ENCODE peak calls at places on chromosomes 6 and 20, in four cellular contexts. G is retina, R is MV-4-11, P is esophagus squamous epithelium. H is an unnamed sample.
A peak's percentile ranks its signal among the peaks of the same experiment; 100 is the strongest.

GRCh38 chr20:52746190-52746589 is 226.0 kb upstream of the TSHZ2 start:
- DNase-seq in G (no peak), R (no peak), P (no peak), H (no peak)

GRCh38 chr6:119148102-119148824 is 69.8 kb upstream of the FAM184A start:
- DNase-seq in G (peak; percentile 84), R (peak; percentile 59), P (no peak), H (peak; percentile 65)

GRCh38 chr6:24908555-24908954 is 27.2 kb downstream of the RIPOR2 start:
- DNase-seq in G (peak; percentile 36), R (no peak), P (no peak), H (no peak)

GRCh38 chr20:51022803-51023616 is at the start of gene KCNG1:
- DNase-seq in G (peak; percentile 82), R (peak; percentile 60), P (no peak), H (no peak)

GRCh38 chr6:118284736-118285360 is 263.2 kb upstream of the PLN start:
- DNase-seq in G (no peak), R (no peak), P (no peak), H (peak; percentile 8)

GRCh38 chr6:110552076-110552475 is 75.7 kb upstream of the SLC22A16 start:
- DNase-seq in G (no peak), R (no peak), P (no peak), H (no peak)

GRCh38 chr6:101597711-101598110 is 204.2 kb downstream of the GRIK2 start:
- DNase-seq in G (no peak), R (no peak), P (no peak), H (no peak)

GRCh38 chr20:63056236-63057132 is 49.7 kb upstream of the BHLHE23 start:
- DNase-seq in G (peak; percentile 91), R (no peak), P (no peak), H (no peak)

GRCh38 chr6:106069478-106069877 is 16.7 kb upstream of the PRDM1 start:
- DNase-seq in G (no peak), R (no peak), P (no peak), H (no peak)

GRCh38 chr20:22402990-22403859 is 181.1 kb downstream of the FOXA2 start:
- DNase-seq in G (peak; percentile 58), R (no peak), P (no peak), H (no peak)

GRCh38 chr6:166760288-166760687 is 133.2 kb upstream of the RPS6KA2 start:
- DNase-seq in G (no peak), R (no peak), P (no peak), H (no peak)

GRCh38 chr6:70131528-70131927 is 171.4 kb downstream of the COL9A1 start:
- DNase-seq in G (no peak), R (no peak), P (no peak), H (no peak)

GRCh38 chr6:42979523-42980177 is 669 bp upstream of the PEX6 start:
- DNase-seq in G (no peak), R (peak; percentile 54), P (no peak), H (peak; percentile 55)

GRCh38 chr6:72522735-72523141 is 99.1 kb upstream of the KCNQ5 start:
- DNase-seq in G (peak; percentile 8), R (no peak), P (no peak), H (peak; percentile 15)

GRCh38 chr6:100753421-100753820 is 127.7 kb downstream of the ASCC3 start:
- DNase-seq in G (no peak), R (no peak), P (no peak), H (no peak)

GRCh38 chr6:165848099-165848461 is 185.0 kb upstream of the PDE10A start:
- DNase-seq in G (no peak), R (no peak), P (no peak), H (no peak)

GRCh38 chr6:65229768-65230167 is 477.3 kb downstream of the EYS start:
- DNase-seq in G (no peak), R (peak; percentile 16), P (no peak), H (no peak)

GRCh38 chr20:47282864-47283263 is 73.6 kb downstream of the ZMYND8 start:
- DNase-seq in G (no peak), R (no peak), P (no peak), H (no peak)

GRCh38 chr6:119163006-119163405 is 84.5 kb upstream of the FAM184A start:
- DNase-seq in G (no peak), R (peak; percentile 52), P (no peak), H (no peak)

GRCh38 chr20:24049081-24049480 is 60.5 kb upstream of the GGTLC1 start:
- DNase-seq in G (no peak), R (no peak), P (no peak), H (no peak)

GRCh38 chr20:52137850-52138249 is 53.7 kb downstream of the ZFP64 start:
- DNase-seq in G (no peak), R (no peak), P (no peak), H (no peak)

GRCh38 chr6:37114612-37115011 is 55.3 kb upstream of the PIM1 start:
- DNase-seq in G (no peak), R (no peak), P (no peak), H (no peak)

GRCh38 chr6:16419636-16420331 is 181.4 kb downstream of the GMPR start:
- DNase-seq in G (no peak), R (no peak), P (no peak), H (no peak)